ENCODE peak calls at places on chromosome 21, in seven cellular contexts. J, S, Z, Q, E, G and N are unnamed samples.
A peak's percentile ranks its signal among the peaks of the same experiment; 100 is the strongest.

GRCh38 chr21:28068455-28069358 is 924.0 kb downstream of the LTN1 start:
- DNase-seq in J (no peak), S (no peak), Z (no peak), Q (no peak), E (no peak), G (no peak), N (no peak)

GRCh38 chr21:26513212-26513611 is 59.9 kb downstream of the CYYR1 start:
- DNase-seq in J (peak; percentile 77), S (no peak), Z (no peak), Q (no peak), E (no peak), G (no peak), N (no peak)

GRCh38 chr21:29018540-29018939 is 609 bp downstream of the RWDD2B start:
- DNase-seq in J (peak; percentile 45), S (no peak), Z (no peak), Q (no peak), E (no peak), G (no peak), N (no peak)

GRCh38 chr21:28632718-28633408 is 359.8 kb downstream of the LTN1 start:
- DNase-seq in J (peak; percentile 75), S (no peak), Z (no peak), Q (no peak), E (no peak), G (no peak), N (no peak)

GRCh38 chr21:14864211-14865021 is 200.4 kb downstream of the NRIP1 start:
- DNase-seq in J (peak; percentile 80), S (peak; percentile 54), Z (peak; percentile 70), Q (peak; percentile 86), E (peak; percentile 82), G (peak; percentile 67), N (peak; percentile 42)

GRCh38 chr21:25515484-25516405 is 91.5 kb downstream of the MRPL39 start:
- DNase-seq in J (peak; percentile 60), S (no peak), Z (no peak), Q (no peak), E (no peak), G (no peak), N (no peak)

GRCh38 chr21:21232320-21232719 is 234.1 kb downstream of the NCAM2 start:
- DNase-seq in J (peak; percentile 50), S (no peak), Z (no peak), Q (no peak), E (no peak), G (no peak), N (no peak)

GRCh38 chr21:39924577-39925308 is 57.5 kb downstream of the PCP4 start:
- DNase-seq in J (no peak), S (no peak), Z (no peak), Q (no peak), E (no peak), G (no peak), N (no peak)

GRCh38 chr21:31161157-31161556 is 122.9 kb upstream of the KRTAP19-8 start:
- DNase-seq in J (peak; percentile 78), S (no peak), Z (no peak), Q (no peak), E (no peak), G (no peak), N (peak; percentile 56)

DNA sequence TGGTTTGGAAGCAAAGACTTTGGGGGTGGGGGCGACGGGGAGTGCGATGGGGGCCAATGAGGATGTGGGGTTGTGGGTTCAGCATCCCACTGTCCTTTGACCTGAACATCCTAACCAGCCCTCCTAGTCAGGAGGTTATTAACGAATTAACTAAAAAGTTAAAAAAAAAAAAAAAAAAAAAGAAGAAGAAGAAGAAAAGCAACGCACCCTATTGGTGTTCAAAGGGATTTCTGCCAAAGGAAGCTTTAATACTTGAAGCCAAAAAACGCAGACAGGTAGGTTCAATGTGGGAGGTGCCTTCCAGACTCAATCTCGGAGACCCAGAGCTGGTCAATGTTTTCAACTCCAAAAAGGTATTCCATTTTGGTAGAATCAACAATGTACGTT is 2.2 kb downstream of the CLIC6 start:
- DNase-seq in J (no peak), S (no peak), Z (no peak), Q (no peak), E (no peak), G (no peak), N (no peak)
- H3K36me3 ChIP-seq in J (no peaks in the 10 kb centered on the region), S (no peaks in the 10 kb centered on the region), Z (no peaks in the 10 kb centered on the region), Q (no peaks in the 10 kb centered on the region), E (no peaks in the 10 kb centered on the region), G (no peaks in the 10 kb centered on the region), N (no peaks in the 10 kb centered on the region)

GRCh38 chr21:42230636-42231035 is 11.7 kb downstream of the ABCG1 start:
- DNase-seq in J (no peak), S (no peak), Z (no peak), Q (no peak), E (no peak), G (no peak), N (no peak)

GRCh38 chr21:42232176-42232825 is 13.4 kb downstream of the ABCG1 start:
- DNase-seq in J (no peak), S (no peak), Z (no peak), Q (peak; percentile 22), E (no peak), G (no peak), N (no peak)

GRCh38 chr21:42233067-42233981 is 14.4 kb downstream of the ABCG1 start:
- DNase-seq in J (no peak), S (peak; percentile 70), Z (peak; percentile 89), Q (peak; percentile 74), E (peak; percentile 92), G (peak; percentile 75), N (no peak)

GRCh38 chr21:42229676-42230075 is 10.7 kb downstream of the ABCG1 start:
- DNase-seq in J (no peak), S (no peak), Z (no peak), Q (no peak), E (no peak), G (no peak), N (no peak)

DNA sequence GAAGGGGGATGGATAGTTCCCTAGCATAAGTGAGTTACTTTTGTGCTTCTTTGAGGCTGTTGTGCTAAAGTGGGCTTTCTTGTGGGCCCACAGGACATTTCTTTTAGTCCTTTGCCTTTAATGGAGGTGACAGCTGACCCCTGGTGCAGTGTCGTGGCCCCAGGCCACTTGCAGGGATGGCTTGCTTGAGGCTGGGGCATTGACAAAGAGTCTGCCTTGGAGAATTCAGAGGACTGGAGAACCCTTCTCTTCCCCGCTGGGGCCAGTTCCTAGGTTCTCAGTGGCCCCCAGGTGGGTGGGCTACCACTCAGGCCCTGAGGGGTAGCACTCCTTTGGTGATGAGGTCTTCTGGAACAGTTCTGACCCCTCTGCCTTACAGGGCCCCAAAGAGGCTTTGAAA is 12.8 kb downstream of the ABCG1 start:
- DNase-seq in J (no peak), S (no peak), Z (no peak), Q (no peak), E (no peak), G (no peak), N (no peak)
- H3K4me1 ChIP-seq in J (peaks cover 17% of the 10 kb centered on the region), S (no peaks in the 10 kb centered on the region), Z (peaks cover 91% of the 10 kb centered on the region), Q (peaks cover 18% of the 10 kb centered on the region), E (peaks cover 95% of the 10 kb centered on the region), G (peaks cover 96% of the 10 kb centered on the region), N (peaks cover 42% of the 10 kb centered on the region)

GRCh38 chr21:45456836-45457160 is 51.8 kb downstream of the COL18A1 start:
- DNase-seq in J (no peak), S (no peak), Z (peak; percentile 10), Q (no peak), E (no peak), G (no peak), N (no peak)

GRCh38 chr21:45454924-45455315 is 50.0 kb downstream of the COL18A1 start:
- DNase-seq in J (peak; percentile 41), S (no peak), Z (peak; percentile 12), Q (no peak), E (no peak), G (no peak), N (no peak)

GRCh38 chr21:45456014-45456835 is 51.3 kb downstream of the COL18A1 start:
- DNase-seq in J (no peak), S (no peak), Z (peak; percentile 26), Q (no peak), E (no peak), G (no peak), N (no peak)

GRCh38 chr21:45454081-45454923 is 49.3 kb downstream of the COL18A1 start:
- DNase-seq in J (no peak), S (no peak), Z (peak; percentile 8), Q (no peak), E (no peak), G (no peak), N (no peak)

GRCh38 chr21:45455321-45456013 is 50.5 kb downstream of the COL18A1 start:
- DNase-seq in J (peak; percentile 55), S (no peak), Z (peak; percentile 32), Q (no peak), E (no peak), G (no peak), N (no peak)
- H3K4me3 ChIP-seq in J (peak overlapping the region; percentile 27), S (peak overlapping the region; percentile 31), Z (peak overlapping the region; percentile 43), Q (no peak overlapping the region), E (peak overlapping the region; percentile 34), G (peak overlapping the region; percentile 39), N (no peak overlapping the region)

GRCh38 chr21:44065428-44065827 is 41.8 kb upstream of the PWP2 start:
- DNase-seq in J (peak; percentile 13), S (no peak), Z (no peak), Q (peak; percentile 66), E (peak; percentile 31), G (no peak), N (no peak)

GRCh38 chr21:44067011-44067839 is 40.0 kb upstream of the PWP2 start:
- DNase-seq in J (no peak), S (no peak), Z (no peak), Q (no peak), E (no peak), G (no peak), N (no peak)

GRCh38 chr21:44064852-44065403 is 42.3 kb upstream of the PWP2 start:
- DNase-seq in J (no peak), S (no peak), Z (no peak), Q (no peak), E (peak; percentile 41), G (no peak), N (no peak)

GRCh38 chr21:44063151-44063912 is 43.9 kb upstream of the PWP2 start:
- DNase-seq in J (no peak), S (no peak), Z (no peak), Q (no peak), E (peak; percentile 50), G (no peak), N (no peak)

DNA sequence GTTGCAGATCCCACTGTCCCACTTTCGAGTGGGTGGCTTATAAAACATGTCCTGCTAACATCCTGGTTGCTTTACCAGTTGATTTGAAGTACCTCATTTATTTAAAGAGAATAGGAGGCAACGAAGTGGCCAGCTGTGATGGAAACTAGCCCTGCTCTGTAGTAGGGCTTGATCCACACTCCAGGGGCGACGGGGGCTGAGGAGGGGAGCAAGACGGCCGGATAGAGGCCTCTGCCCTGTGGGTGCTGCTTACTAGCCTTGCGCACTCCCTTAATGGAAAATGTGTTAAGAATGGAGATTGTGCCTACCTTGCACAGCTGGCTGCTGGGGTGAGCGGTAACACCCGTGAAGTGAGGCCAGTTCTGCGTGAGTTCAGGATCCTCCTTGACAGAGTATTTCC is 41.1 kb upstream of the PWP2 start:
- DNase-seq in J (no peak), S (no peak), Z (no peak), Q (no peak), E (no peak), G (no peak), N (no peak)
- H3K36me3 ChIP-seq in J (peaks cover 6% of the 10 kb centered on the region), S (no peaks in the 10 kb centered on the region), Z (no peaks in the 10 kb centered on the region), Q (peaks cover 6% of the 10 kb centered on the region), E (peaks cover 67% of the 10 kb centered on the region), G (peaks cover 95% of the 10 kb centered on the region), N (peaks cover 68% of the 10 kb centered on the region)

GRCh38 chr21:45125347-45125746 is 51.0 kb downstream of the ADARB1 start:
- DNase-seq in J (no peak), S (no peak), Z (no peak), Q (no peak), E (no peak), G (no peak), N (no peak)
- H3K4me1 ChIP-seq in J (peaks cover 9% of the 10 kb centered on the region), S (peaks cover 7% of the 10 kb centered on the region), Z (peaks cover 35% of the 10 kb centered on the region), Q (peaks cover 4% of the 10 kb centered on the region), E (peaks cover 21% of the 10 kb centered on the region), G (peaks cover 46% of the 10 kb centered on the region), N (peaks cover 20% of the 10 kb centered on the region)

GRCh38 chr21:38454161-38454560 is 44.1 kb downstream of the ERG start:
- DNase-seq in J (no peak), S (no peak), Z (no peak), Q (no peak), E (no peak), G (no peak), N (no peak)
- H3K4me3 ChIP-seq in J (no peak overlapping the region), S (no peak overlapping the region), Z (no peak overlapping the region), Q (no peak overlapping the region), E (no peak overlapping the region), G (no peak overlapping the region), N (no peak overlapping the region)